ENCODE peak calls at places on chromosome 20, in seven cellular contexts. L is endodermal cell, G is psoas muscle, V is pancreas, C is right cardiac atrium, S is upper lobe of right lung, K is H1. R is an unnamed sample.

GRCh38 chr20:46011631-46012482 is 3.1 kb downstream of the MMP9 start:
- DNase-seq in L (peak; percentile 95), G (peak; percentile 69), V (peak; percentile 69), C (peak; percentile 75), S (peak; percentile 83), K (peak; percentile 100), R (no peak)

GRCh38 chr20:47356220-47356525 is 326 bp downstream of the ZMYND8 start:
- DNase-seq in L (no peak), G (no peak), V (no peak), C (no peak), S (no peak), K (no peak), R (no peak)

GRCh38 chr20:11753155-11753554 is 164.5 kb upstream of the BTBD3 start:
- DNase-seq in L (no peak), G (no peak), V (no peak), C (no peak), S (no peak), K (no peak), R (no peak)

GRCh38 chr20:62824476-62825287 is 7.8 kb downstream of the COL9A3 start:
- DNase-seq in L (peak; percentile 86), G (no peak), V (peak; percentile 83), C (peak; percentile 74), S (no peak), K (peak; percentile 54), R (no peak)

GRCh38 chr20:62481441-62482135 is 5.8 kb upstream of the GATA5 start:
- DNase-seq in L (no peak), G (no peak), V (no peak), C (no peak), S (no peak), K (peak; percentile 68), R (no peak)

GRCh38 chr20:22379472-22379871 is 204.9 kb downstream of the FOXA2 start:
- DNase-seq in L (no peak), G (no peak), V (no peak), C (no peak), S (no peak), K (no peak), R (no peak)

GRCh38 chr20:1275919-1276318 is 9.8 kb downstream of the SNPH start:
- DNase-seq in L (no peak), G (no peak), V (no peak), C (no peak), S (no peak), K (peak; percentile 22), R (no peak)

GRCh38 chr20:10922941-10923340 is 249.1 kb upstream of the JAG1 start:
- DNase-seq in L (no peak), G (no peak), V (no peak), C (no peak), S (no peak), K (no peak), R (no peak)

GRCh38 chr20:57025261-57025660 is 241.2 kb downstream of the BMP7 start:
- DNase-seq in L (no peak), G (no peak), V (no peak), C (no peak), S (no peak), K (no peak), R (no peak)

GRCh38 chr20:57621426-57622200 is 1.4 kb upstream of the ZBP1 start:
- DNase-seq in L (no peak), G (no peak), V (no peak), C (no peak), S (no peak), K (peak; percentile 33), R (peak; percentile 67)

GRCh38 chr20:46367967-46368901 is 38.2 kb downstream of the ELMO2 start:
- DNase-seq in L (no peak), G (no peak), V (no peak), C (no peak), S (no peak), K (no peak), R (no peak)

GRCh38 chr20:17935186-17935585 is 33.4 kb downstream of the SNX5 start:
- DNase-seq in L (no peak), G (no peak), V (no peak), C (no peak), S (no peak), K (no peak), R (no peak)

GRCh38 chr20:35796556-35796955 is 24.7 kb downstream of the PHF20 start:
- DNase-seq in L (no peak), G (no peak), V (no peak), C (no peak), S (no peak), K (no peak), R (no peak)

GRCh38 chr20:10447028-10447427 is 11.9 kb downstream of the SLX4IP start:
- DNase-seq in L (no peak), G (no peak), V (no peak), C (no peak), S (no peak), K (no peak), R (no peak)

GRCh38 chr20:31632503-31633338 is 5.0 kb upstream of the COX4I2 start:
- DNase-seq in L (no peak), G (no peak), V (peak; percentile 68), C (no peak), S (no peak), K (no peak), R (no peak)

GRCh38 chr20:40882173-40882572 is 146.4 kb upstream of the TOP1 start:
- DNase-seq in L (no peak), G (no peak), V (no peak), C (no peak), S (no peak), K (no peak), R (no peak)

GRCh38 chr20:25299801-25300200 is 51.9 kb downstream of the PYGB start:
- DNase-seq in L (no peak), G (no peak), V (peak; percentile 53), C (peak; percentile 53), S (no peak), K (no peak), R (no peak)

GRCh38 chr20:35561268-35561667 is 19.4 kb downstream of the ERGIC3 start:
- DNase-seq in L (peak; percentile 87), G (no peak), V (no peak), C (no peak), S (peak; percentile 66), K (peak; percentile 66), R (no peak)

GRCh38 chr20:3889489-3890409 is 562 bp downstream of the PANK2 start:
- DNase-seq in L (peak; percentile 63), G (peak; percentile 47), V (peak; percentile 73), C (peak; percentile 73), S (peak; percentile 79), K (peak; percentile 53), R (peak; percentile 78)

GRCh38 chr20:2816583-2817340 is 598 bp downstream of the TMEM239 start:
- DNase-seq in L (peak; percentile 83), G (no peak), V (peak; percentile 62), C (no peak), S (peak; percentile 59), K (peak; percentile 66), R (peak; percentile 54)

GRCh38 chr20:49511788-49512525 is 29.5 kb upstream of the KCNB1 start:
- DNase-seq in L (no peak), G (no peak), V (no peak), C (no peak), S (no peak), K (no peak), R (no peak)
- H3K27ac ChIP-seq in L (no peak overlapping the region), G (no peak overlapping the region), V (no peak overlapping the region), C (no peak overlapping the region), S (no peak overlapping the region), K (no peak overlapping the region), R (no peak overlapping the region)

DNA sequence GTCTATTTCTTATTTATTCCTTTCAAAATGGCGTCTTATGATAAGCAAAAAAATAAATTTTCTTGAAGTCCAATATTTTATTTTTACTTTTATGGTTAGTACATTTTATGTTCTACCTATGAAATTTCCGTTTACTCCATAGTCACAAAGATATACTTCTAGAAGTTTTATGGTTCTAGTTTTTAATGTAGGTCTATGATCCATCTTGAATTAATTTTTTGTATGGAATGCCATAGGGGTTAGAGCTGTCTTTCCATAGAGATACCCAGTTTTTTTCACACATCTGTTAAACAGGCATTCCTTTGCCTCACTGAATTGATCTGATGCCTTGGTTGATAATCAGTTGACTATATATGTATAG is 24.9 kb upstream of the ASIP start:
- DNase-seq in L (no peak), G (no peak), V (no peak), C (no peak), S (no peak), K (no peak), R (no peak)
- H3K4me3 ChIP-seq in L (peak overlapping the region; percentile 70), G (peak overlapping the region; percentile 65), V (peak overlapping the region; percentile 36), C (peak overlapping the region; percentile 31), S (peak overlapping the region; percentile 49), K (peak overlapping the region; percentile 46), R (peak overlapping the region; percentile 75)

GRCh38 chr20:37353285-37353849 is 7.4 kb downstream of the SRC start:
- DNase-seq in L (peak; percentile 35), G (no peak), V (no peak), C (peak; percentile 25), S (peak; percentile 32), K (no peak), R (peak; percentile 57)

GRCh38 chr20:37356387-37356786 is 10.4 kb downstream of the SRC start:
- DNase-seq in L (peak; percentile 41), G (peak; percentile 68), V (peak; percentile 72), C (peak; percentile 88), S (peak; percentile 89), K (no peak), R (peak; percentile 80)

GRCh38 chr20:37356961-37357371 is 11.0 kb downstream of the SRC start:
- DNase-seq in L (peak; percentile 43), G (no peak), V (peak; percentile 57), C (peak; percentile 45), S (peak; percentile 60), K (no peak), R (peak; percentile 71)

GRCh38 chr20:37354210-37355195 is 8.6 kb downstream of the SRC start:
- DNase-seq in L (peak; percentile 33), G (no peak), V (peak; percentile 84), C (peak; percentile 28), S (peak; percentile 42), K (no peak), R (peak; percentile 73)

DNA sequence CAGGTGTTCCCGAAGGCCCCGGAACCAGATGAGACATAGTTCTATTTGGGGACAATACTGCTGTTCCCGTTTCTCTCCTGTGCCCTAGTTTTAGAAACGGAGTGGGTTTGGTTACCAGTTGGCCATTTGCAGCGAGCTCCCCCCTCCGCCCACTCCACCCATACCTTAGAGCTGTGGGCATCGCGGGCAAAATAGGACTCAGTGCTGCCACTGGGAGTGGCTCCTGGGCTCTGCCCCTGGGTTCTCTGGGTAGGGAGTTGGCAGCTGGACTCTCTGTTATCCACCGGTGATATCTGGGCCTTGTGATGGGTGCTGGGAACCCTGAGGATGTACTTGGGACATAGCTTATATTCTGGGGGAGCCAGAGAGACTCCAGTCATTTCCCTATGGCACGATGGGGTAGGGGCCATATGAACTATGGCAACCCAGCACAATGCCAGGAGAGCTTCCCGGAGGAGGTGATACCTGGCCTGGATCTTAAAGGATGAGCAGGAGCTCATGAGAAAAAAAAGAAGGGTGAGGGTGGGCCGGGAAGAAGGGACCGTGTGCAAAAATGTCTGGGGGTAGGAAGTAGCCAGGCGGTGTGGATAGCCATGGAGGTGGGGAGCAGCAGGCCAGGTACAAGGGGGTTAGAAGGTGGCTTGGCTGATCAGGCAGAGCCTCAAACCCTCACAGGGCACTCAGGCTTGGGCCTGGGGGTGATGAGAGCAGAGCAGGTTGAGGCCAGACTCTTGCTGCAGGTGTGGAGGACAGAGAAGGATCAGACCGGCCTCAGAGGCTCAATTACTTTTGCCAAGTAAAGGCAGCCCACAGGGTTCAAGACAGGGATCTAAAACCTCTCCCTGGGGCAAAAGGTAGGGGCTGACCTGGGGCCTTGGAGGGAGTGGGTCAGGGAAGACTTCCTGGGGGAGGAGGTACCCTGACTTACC is 9.6 kb downstream of the SRC start:
- DNase-seq in L (peak; percentile 26), G (no peak), V (no peak), C (peak; percentile 25), S (peak; percentile 28), K (no peak), R (peak; percentile 67)
- H3K27ac ChIP-seq in L (no peak overlapping the region), G (no peak overlapping the region), V (no peak overlapping the region), C (no peak overlapping the region), S (no peak overlapping the region), K (no peak overlapping the region), R (peak overlapping the region; percentile 66)

GRCh38 chr20:37839432-37839827 is 63.5 kb upstream of the VSTM2L start:
- DNase-seq in L (no peak), G (no peak), V (no peak), C (no peak), S (no peak), K (no peak), R (no peak)
- H3K4me3 ChIP-seq in L (no peak overlapping the region), G (no peak overlapping the region), V (no peak overlapping the region), C (no peak overlapping the region), S (no peak overlapping the region), K (no peak overlapping the region), R (no peak overlapping the region)